ENCODE peak calls at places on chromosomes 13 and 19, in eight cellular contexts. H, W, C, G, I, E, V and L are unnamed samples.

GRCh38 chr19:46813570-46814358 is 25.4 kb upstream of the SLC1A5 start:
- DNase-seq in C (no peak), E (no peak), G (peak; percentile 37), V (peak; percentile 78), H (no peak), I (peak; percentile 69), W (peak; percentile 94), L (peak; percentile 72)

GRCh38 chr19:35755550-35756371 is 1.1 kb downstream of the HSPB6 start:
- DNase-seq in V (peak; percentile 93), H (no peak), C (no peak), G (peak; percentile 85), W (peak; percentile 91), I (peak; percentile 98), E (no peak), L (peak; percentile 88)

GRCh38 chr13:58963321-58963720 is 1200.4 kb downstream of the DIAPH3 start:
- DNase-seq in V (no peak), G (no peak), I (no peak), H (peak; percentile 41), C (no peak), E (no peak), W (no peak), L (no peak)

GRCh38 chr13:112229445-112229844 is 146.7 kb upstream of the SPACA7 start:
- DNase-seq in H (no peak), W (no peak), E (no peak), C (no peak), V (no peak), G (no peak), I (no peak), L (no peak)

GRCh38 chr19:31285744-31286143 is 63.5 kb downstream of the TSHZ3 start:
- DNase-seq in I (peak; percentile 48), W (peak; percentile 60), E (no peak), G (peak; percentile 53), C (no peak), H (peak; percentile 16), V (no peak), L (peak; percentile 51)

GRCh38 chr19:47377801-47378200 is 28.7 kb downstream of the DHX34 start:
- DNase-seq in E (no peak), H (no peak), C (no peak), W (no peak), I (no peak), G (no peak), V (no peak), L (no peak)

GRCh38 chr13:21043898-21044297 is 17.5 kb downstream of the LATS2 start:
- DNase-seq in W (peak; percentile 94), V (no peak), G (peak; percentile 97), E (no peak), I (no peak), C (no peak), H (no peak), L (peak; percentile 91)

GRCh38 chr13:83414393-83414792 is 467.9 kb downstream of the SLITRK1 start:
- DNase-seq in G (no peak), C (no peak), E (no peak), V (no peak), W (no peak), I (no peak), H (no peak), L (peak; percentile 5)

GRCh38 chr19:18802354-18802753 is 11.2 kb upstream of the COMP start:
- DNase-seq in E (peak; percentile 74), I (no peak), V (no peak), C (no peak), H (no peak), G (no peak), W (no peak), L (no peak)

GRCh38 chr19:41543582-41543981 is 32.4 kb upstream of the CEACAM21 start:
- DNase-seq in V (no peak), E (no peak), C (no peak), H (no peak), W (no peak), I (no peak), G (no peak), L (no peak)

GRCh38 chr19:45515081-45515624 is 7.9 kb downstream of the VASP start:
- DNase-seq in V (no peak), I (no peak), C (no peak), G (no peak), W (no peak), E (peak; percentile 77), H (no peak), L (no peak)

GRCh38 chr13:35479691-35480090 is 3.2 kb upstream of the MAB21L1 start:
- DNase-seq in G (no peak), C (no peak), W (no peak), E (no peak), V (no peak), I (no peak), H (no peak), L (no peak)

GRCh38 chr19:17752865-17753639 is 1.8 kb downstream of the FCHO1 start:
- DNase-seq in W (no peak), E (no peak), G (no peak), C (no peak), V (no peak), H (no peak), I (no peak), L (no peak)

GRCh38 chr19:17751912-17752273 is 616 bp downstream of the FCHO1 start:
- DNase-seq in I (no peak), W (no peak), E (no peak), G (no peak), C (no peak), H (no peak), V (no peak), L (no peak)

GRCh38 chr19:17748884-17749638 is 2.2 kb upstream of the FCHO1 start:
- DNase-seq in E (no peak), W (no peak), I (no peak), V (no peak), C (no peak), G (no peak), H (no peak), L (no peak)

GRCh38 chr19:17749912-17750317 is 1.4 kb upstream of the FCHO1 start:
- DNase-seq in I (no peak), G (peak; percentile 9), C (no peak), E (peak; percentile 45), H (no peak), V (no peak), W (peak; percentile 28), L (peak; percentile 12)

GRCh38 chr19:17751103-17751911 is at the start of gene FCHO1:
- DNase-seq in E (peak; percentile 84), G (no peak), V (peak; percentile 42), H (no peak), I (peak; percentile 71), C (peak; percentile 53), W (no peak), L (no peak)
- TF ChIP-seq CTCF in E (no peak), G (no peak), V (no peak), H (no peak), I (no peak), C (no peak), W (no peak), L (no peak)

GRCh38 chr19:2273356-2274184 is 8.4 kb downstream of the PEAK3 start:
- DNase-seq in H (no peak), C (peak; percentile 82), G (peak; percentile 55), V (peak; percentile 82), E (peak; percentile 90), I (peak; percentile 86), W (peak; percentile 81), L (peak; percentile 73)
- H3K4me3 ChIP-seq in H (peak overlapping the region; percentile 17), C (peak overlapping the region; percentile 38), G (peak overlapping the region; percentile 53), V (peak overlapping the region; percentile 100), E (peak overlapping the region; percentile 91), I (peak overlapping the region; percentile 39), W (peak overlapping the region; percentile 31), L (peak overlapping the region; percentile 19)

GRCh38 chr19:3213159-3213558 is 11.3 kb upstream of the CELF5 start:
- DNase-seq in G (no peak), E (no peak), C (no peak), W (no peak), I (no peak), H (no peak), V (no peak), L (no peak)

GRCh38 chr19:3211191-3211590 is 13.3 kb upstream of the CELF5 start:
- DNase-seq in W (no peak), H (no peak), V (no peak), E (no peak), C (no peak), I (no peak), G (no peak), L (no peak)

GRCh38 chr19:3207466-3208242 is 16.8 kb upstream of the CELF5 start:
- DNase-seq in H (no peak), C (no peak), W (no peak), V (no peak), G (no peak), I (no peak), E (peak; percentile 65), L (no peak)

GRCh38 chr19:3208317-3209207 is 15.9 kb upstream of the CELF5 start:
- DNase-seq in I (no peak), W (no peak), G (no peak), E (no peak), V (no peak), H (no peak), C (no peak), L (no peak)

GRCh38 chr19:3210347-3211017 is 14.0 kb upstream of the CELF5 start:
- DNase-seq in H (no peak), E (peak; percentile 69), C (no peak), I (no peak), G (peak; percentile 9), W (peak; percentile 39), V (peak; percentile 62), L (peak; percentile 37)
- TF ChIP-seq CTCF in H (peak; percentile 68), E (peak; percentile 70), C (peak; percentile 35), I (peak; percentile 20), G (peak; percentile 73), W (peak; percentile 82), V (peak; percentile 55), L (peak; percentile 71)

GRCh38 chr13:19067767-19068166 is 113.9 kb downstream of the TUBA3C start:
- DNase-seq in I (no peak), E (no peak), C (no peak), V (no peak), G (no peak), W (no peak), H (no peak), L (no peak)
- H3K4me3 ChIP-seq in I (no peak overlapping the region), E (no peak overlapping the region), C (no peak overlapping the region), V (no peak overlapping the region), G (no peak overlapping the region), W (no peak overlapping the region), H (no peak overlapping the region), L (no peak overlapping the region)

GRCh38 chr19:50008532-50008931 is 16.6 kb downstream of the VRK3 start:
- DNase-seq in V (no peak), W (peak; percentile 12), G (no peak), E (peak; percentile 57), I (no peak), C (no peak), H (no peak), L (no peak)
- TF ChIP-seq CTCF in V (peak; percentile 15), W (peak; percentile 25), G (peak; percentile 17), E (peak; percentile 72), I (no peak), C (no peak), H (peak; percentile 22), L (peak; percentile 14)

DNA sequence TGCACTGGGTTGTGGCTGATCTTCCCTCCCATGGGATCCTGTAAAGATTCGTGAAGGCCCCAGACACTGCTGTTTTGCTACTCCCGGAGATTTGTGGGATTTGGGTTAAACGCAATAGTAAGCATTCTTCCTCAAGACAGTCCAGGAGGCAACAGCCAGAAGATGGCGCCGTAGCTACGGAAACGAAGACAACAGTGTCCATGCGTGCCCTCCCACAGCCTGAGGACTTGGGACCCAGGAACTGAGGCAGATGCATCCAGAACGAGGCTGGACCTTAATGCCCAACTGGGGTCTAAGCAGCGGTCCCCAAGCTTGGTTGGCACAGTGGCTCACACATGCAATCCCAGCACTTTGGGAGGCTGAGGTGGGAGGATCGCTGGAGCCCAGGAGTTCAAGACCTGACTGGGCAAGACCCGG is 57.6 kb upstream of the ZNF507 start:
- DNase-seq in W (peak; percentile 87), I (peak; percentile 79), E (peak; percentile 44), H (peak; percentile 6), G (peak; percentile 82), C (peak; percentile 52), V (peak; percentile 74), L (peak; percentile 81)
- H3K4me3 ChIP-seq in W (no peak overlapping the region), I (peak overlapping the region; percentile 33), E (no peak overlapping the region), H (no peak overlapping the region), G (no peak overlapping the region), C (no peak overlapping the region), V (no peak overlapping the region), L (no peak overlapping the region)